ENCODE peak calls at places on chromosome 5, in four cellular contexts. One of them, this sample, is unnamed.

GRCh38 chr5:138949988-138950387 is 74.9 kb upstream of the LRRTM2 start:
- DNase-seq in CD8-positive, alpha-beta T cell: no peak
- DNase-seq in heart left ventricle: no peak
- DNase-seq in RPMI7951: no peak
- DNase-seq in this sample: no peak

GRCh38 chr5:73564644-73565165 is 734 bp downstream of the ANKRA2 start:
- DNase-seq in CD8-positive, alpha-beta T cell: peak
- DNase-seq in heart left ventricle: no peak
- DNase-seq in RPMI7951: no peak
- DNase-seq in this sample: no peak

GRCh38 chr5:133700251-133700650 is 87.9 kb upstream of the FSTL4 start:
- DNase-seq in CD8-positive, alpha-beta T cell: no peak
- DNase-seq in heart left ventricle: no peak
- DNase-seq in RPMI7951: no peak
- DNase-seq in this sample: no peak

GRCh38 chr5:177183142-177183541 is 49.6 kb downstream of the NSD1 start:
- DNase-seq in CD8-positive, alpha-beta T cell: no peak
- DNase-seq in heart left ventricle: no peak
- DNase-seq in RPMI7951: no peak
- DNase-seq in this sample: no peak

GRCh38 chr5:17019324-17019723 is 83.2 kb upstream of the MYO10 start:
- DNase-seq in CD8-positive, alpha-beta T cell: no peak
- DNase-seq in heart left ventricle: no peak
- DNase-seq in RPMI7951: peak
- DNase-seq in this sample: no peak

GRCh38 chr5:177520271-177520670 is 3.5 kb upstream of the DDX41 start:
- DNase-seq in CD8-positive, alpha-beta T cell: no peak
- DNase-seq in heart left ventricle: no peak
- DNase-seq in RPMI7951: no peak
- DNase-seq in this sample: no peak

GRCh38 chr5:127907907-127908306 is 175.7 kb upstream of the SLC12A2 start:
- DNase-seq in CD8-positive, alpha-beta T cell: no peak
- DNase-seq in heart left ventricle: no peak
- DNase-seq in RPMI7951: no peak
- DNase-seq in this sample: no peak

GRCh38 chr5:176697929-176698520 is 50.7 kb downstream of the TSPAN17 start:
- DNase-seq in CD8-positive, alpha-beta T cell: no peak
- DNase-seq in heart left ventricle: no peak
- DNase-seq in RPMI7951: no peak
- DNase-seq in this sample: no peak

This sample was measured in lung.